ENCODE peak calls at places on chromosomes 11 and 22, in five cellular contexts. S is body of pancreas; B is activated CD4-positive, alpha-beta T cell treated with anti-CD3 and anti-CD28 coated beads, Interleukin-2, amount 50 U/mL, for 1 hour; R is NCI-H1092; N is endothelial cell. J is an unnamed sample.

GRCh38 chr11:89495951-89496350 is 4.8 kb upstream of the NOX4 start:
- DNase-seq in R (no peak), B (no peak), N (no peak), S (no peak), J (no peak)

GRCh38 chr11:17476317-17477083 is at the start of gene ABCC8:
- DNase-seq in R (peak; percentile 36), B (no peak), S (no peak), N (peak; percentile 28), J (peak; percentile 41)

GRCh38 chr22:19431641-19432091 is at the start of gene HIRA:
- DNase-seq in B (peak; percentile 83), R (peak; percentile 73), S (peak; percentile 79), N (peak; percentile 75), J (peak; percentile 74)

GRCh38 chr11:121425818-121426217 is 26.3 kb upstream of the SORL1 start:
- DNase-seq in N (no peak), B (no peak), S (no peak), R (no peak), J (no peak)

GRCh38 chr11:75577198-75577597 is 15.1 kb downstream of the SERPINH1 start:
- DNase-seq in N (peak; percentile 50), B (peak; percentile 70), R (no peak), S (peak; percentile 61), J (no peak)

GRCh38 chr11:75169101-75169885 is 18.4 kb downstream of the SLCO2B1 start:
- DNase-seq in B (no peak), S (no peak), N (no peak), R (no peak), J (no peak)

GRCh38 chr11:2741377-2742131 is 41.8 kb upstream of the KCNQ1OT1 start:
- DNase-seq in R (no peak), S (no peak), B (no peak), N (no peak), J (no peak)

GRCh38 chr22:19352217-19352616 is 60.7 kb upstream of the CLTCL1 start:
- DNase-seq in S (no peak), N (no peak), R (no peak), B (no peak), J (no peak)

GRCh38 chr11:61963016-61963281 is 4.5 kb downstream of the FTH1 start:
- DNase-seq in R (no peak), B (no peak), N (no peak), S (no peak), J (no peak)

J was measured in thyroid gland.